ENCODE peak calls at places on chromosomes 11 and 22, in five cellular contexts. K is lower leg skin, X is A549, H is prostate gland, N is sigmoid colon. F is an unnamed sample.
A peak's percentile ranks its signal among the peaks of the same experiment; 100 is the strongest.

GRCh38 chr11:14972581-14973490 is 685 bp upstream of the CALCA start:
- DNase-seq in H (no peak), N (no peak), K (no peak), X (no peak), F (no peak)

GRCh38 chr22:41534219-41534618 is 10.1 kb downstream of the POLR3H start:
- DNase-seq in H (no peak), K (no peak), X (no peak), N (no peak), F (no peak)

GRCh38 chr22:26709617-26710390 is 52.4 kb downstream of the MIAT start:
- DNase-seq in X (no peak), K (no peak), N (no peak), H (no peak), F (no peak)

GRCh38 chr22:46010951-46011626 is 34.1 kb upstream of the WNT7B start:
- DNase-seq in N (peak; percentile 73), X (no peak), H (no peak), K (peak; percentile 87), F (no peak)

GRCh38 chr22:48783821-48784266 is 1043.8 kb downstream of the BRD1 start:
- DNase-seq in X (no peak), H (no peak), N (peak; percentile 43), K (peak; percentile 81), F (peak; percentile 12)

GRCh38 chr11:134518616-134519389 is 106.8 kb upstream of the B3GAT1 start:
- DNase-seq in N (peak; percentile 32), K (peak; percentile 56), H (no peak), X (no peak), F (peak; percentile 14)

GRCh38 chr11:22734628-22735345 is 68.4 kb downstream of the GAS2 start:
- DNase-seq in H (no peak), N (no peak), K (no peak), X (no peak), F (no peak)

GRCh38 chr22:33867118-33867863 is 53.0 kb downstream of the LARGE1 start:
- DNase-seq in K (no peak), H (no peak), X (peak; percentile 37), N (no peak), F (no peak)

GRCh38 chr22:30728829-30729228 is 34.2 kb downstream of the OSBP2 start:
- DNase-seq in X (no peak), K (no peak), H (no peak), N (no peak), F (no peak)

GRCh38 chr22:39502109-39502788 is at the start of gene MIEF1:
- DNase-seq in X (peak; percentile 95), K (peak; percentile 99), H (peak; percentile 98), N (peak; percentile 99), F (peak; percentile 99)

GRCh38 chr11:3105791-3106735 is 48.8 kb upstream of the CARS1 start:
- DNase-seq in H (no peak), K (peak; percentile 66), N (peak; percentile 54), X (no peak), F (peak; percentile 67)

GRCh38 chr11:130671801-130672700 is 223.6 kb downstream of the ADAMTS15 start:
- DNase-seq in K (no peak), X (peak; percentile 13), H (no peak), N (peak; percentile 92), F (peak; percentile 49)

GRCh38 chr22:41229730-41230398 is 10.9 kb downstream of the CHADL start:
- DNase-seq in H (no peak), K (no peak), X (no peak), N (no peak), F (no peak)

GRCh38 chr11:6431861-6432260 is 8.9 kb downstream of the HPX start:
- DNase-seq in X (peak; percentile 48), H (no peak), N (no peak), K (no peak), F (no peak)

GRCh38 chr22:43876866-43877509 is 14.7 kb upstream of the SULT4A1 start:
- DNase-seq in X (no peak), K (peak; percentile 43), N (peak; percentile 27), H (no peak), F (no peak)

GRCh38 chr22:42699281-42699681 is 21.4 kb downstream of the A4GALT start:
- DNase-seq in K (no peak), X (no peak), H (no peak), N (no peak), F (no peak)

GRCh38 chr22:42642801-42643631 is 2.6 kb upstream of the ATP5MGL start:
- DNase-seq in K (no peak), H (no peak), N (no peak), X (no peak), F (no peak)

GRCh38 chr11:69716099-69716498 is 12.3 kb upstream of the FGF19 start:
- DNase-seq in X (no peak), H (no peak), N (no peak), K (no peak), F (no peak)

GRCh38 chr22:20186183-20186870 is 35.5 kb upstream of the CCDC188 start:
- DNase-seq in N (no peak), X (peak; percentile 25), K (no peak), H (no peak), F (no peak)

GRCh38 chr11:1782831-1783724 is 19.4 kb upstream of the CTSD start:
- DNase-seq in K (peak; percentile 81), N (no peak), H (no peak), X (peak; percentile 31), F (peak; percentile 69)

GRCh38 chr22:35441489-35442100 is 41.7 kb downstream of the MCM5 start:
- DNase-seq in H (no peak), K (no peak), N (no peak), X (no peak), F (no peak)

GRCh38 chr11:120133216-120134105 is 4.5 kb downstream of the TRIM29 start:
- DNase-seq in X (no peak), H (no peak), K (peak; percentile 83), N (peak; percentile 38), F (no peak)

GRCh38 chr11:123426766-123427165 is 3.3 kb upstream of the GRAMD1B start:
- DNase-seq in H (no peak), X (no peak), N (no peak), K (peak; percentile 45), F (no peak)

GRCh38 chr11:123381817-123382554 is 48.1 kb upstream of the GRAMD1B start:
- DNase-seq in X (no peak), N (no peak), H (no peak), K (no peak), F (no peak)

GRCh38 chr11:34214961-34215805 is 109.8 kb downstream of the NAT10 start:
- DNase-seq in H (no peak), K (no peak), N (no peak), X (peak; percentile 64), F (no peak)

GRCh38 chr22:23557036-23557435 is 23.1 kb downstream of the IGLL1 start:
- DNase-seq in N (peak; percentile 32), K (no peak), H (no peak), X (no peak), F (no peak)

GRCh38 chr22:36419177-36419911 is 31.6 kb upstream of the MYH9 start:
- DNase-seq in X (no peak), K (no peak), H (no peak), N (peak; percentile 81), F (no peak)

GRCh38 chr22:42194953-42195352 is 64.3 kb upstream of the CYP2D6 start:
- DNase-seq in K (no peak), H (no peak), X (no peak), N (no peak), F (no peak)

GRCh38 chr22:30198152-30198845 is 48.3 kb downstream of the LIF start:
- DNase-seq in N (no peak), H (no peak), K (no peak), X (no peak), F (no peak)

GRCh38 chr11:119470316-119471266 is 47.6 kb upstream of the THY1 start:
- DNase-seq in N (no peak), K (peak; percentile 87), H (no peak), X (no peak), F (peak; percentile 16)

GRCh38 chr22:26385164-26385563 is 43.9 kb upstream of the ASPHD2 start:
- DNase-seq in H (no peak), N (no peak), K (no peak), X (no peak), F (no peak)

GRCh38 chr11:16418698-16419097 is 62.4 kb upstream of the SOX6 start:
- DNase-seq in H (peak; percentile 5), K (no peak), X (no peak), N (no peak), F (no peak)

GRCh38 chr11:124889692-124890091 is 8.0 kb downstream of the ROBO4 start:
- DNase-seq in K (peak; percentile 57), X (no peak), N (no peak), H (no peak), F (no peak)
- TF ChIP-seq POLR2A in K (no peak), X (no peak), N (no peak), H (no peak), F (no peak)

GRCh38 chr11:62752994-62753735 is 795 bp downstream of the ZBTB3 start:
- DNase-seq in H (no peak), X (no peak), N (no peak), K (no peak), F (no peak)
- H3K4me3 ChIP-seq in H (peak overlapping the region; percentile 66), X (peak overlapping the region; percentile 55), N (peak overlapping the region; percentile 63), K (peak overlapping the region; percentile 13), F (peak overlapping the region; percentile 68)

DNA sequence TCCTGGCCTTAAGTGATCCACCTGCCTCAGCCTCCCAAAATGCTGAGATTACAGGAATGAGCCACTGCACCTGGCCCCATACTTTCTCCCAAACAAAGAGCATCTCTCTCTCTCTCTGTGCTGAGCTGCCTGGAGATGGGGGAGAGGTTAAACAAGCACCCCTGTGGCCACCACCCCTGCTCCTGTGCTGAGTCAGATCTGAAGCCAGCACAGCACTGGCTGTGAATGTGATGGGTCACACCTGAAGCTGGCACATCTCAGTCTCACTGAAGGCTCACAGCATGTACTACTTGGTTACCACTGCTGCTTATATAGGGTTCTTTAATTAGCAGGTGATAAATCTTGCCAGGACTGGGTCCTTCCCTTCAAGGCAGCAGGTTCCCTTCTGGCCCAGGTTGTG is 10.8 kb upstream of the WEE1 start:
- DNase-seq in K (no peak), N (no peak), X (no peak), H (no peak), F (no peak)
- TF ChIP-seq POLR2A in K (no peak), N (no peak), X (no peak), H (no peak), F (no peak)

GRCh38 chr11:19225599-19225998 is 15.1 kb downstream of the E2F8 start:
- DNase-seq in X (no peak), K (no peak), H (no peak), N (no peak), F (no peak)

GRCh38 chr11:19225123-19225522 is 15.6 kb downstream of the E2F8 start:
- DNase-seq in N (no peak), H (no peak), K (no peak), X (no peak), F (no peak)

GRCh38 chr11:19226378-19227195 is 14.2 kb downstream of the E2F8 start:
- DNase-seq in X (no peak), K (no peak), N (no peak), H (no peak), F (no peak)

GRCh38 chr11:19229671-19230070 is 11.1 kb downstream of the E2F8 start:
- DNase-seq in K (no peak), H (no peak), X (no peak), N (no peak), F (no peak)

GRCh38 chr11:19228956-19229355 is 11.8 kb downstream of the E2F8 start:
- DNase-seq in N (no peak), H (no peak), K (no peak), X (no peak), F (no peak)
- H3K4me3 ChIP-seq in N (no peak overlapping the region), H (no peak overlapping the region), K (no peak overlapping the region), X (no peak overlapping the region), F (no peak overlapping the region)

F was measured in upper lobe of left lung.